ENCODE peak calls at places on chromosomes 6 and 20, in ten cellular contexts. T is prostate gland, X is brain microvascular endothelial cell, R is sigmoid colon, L is Peyer's patch, H is psoas muscle, V is keratinocyte, E is endothelial cell of umbilical vein, K is pancreas, P is fibroblast of lung. O is an unnamed sample.

GRCh38 chr6:104591573-104592334 is 268.0 kb downstream of the HACE1 start:
- DNase-seq in T (no peak), X (no peak), R (no peak), L (no peak), H (no peak), V (no peak), E (peak; percentile 35), K (no peak), P (no peak), O (peak; percentile 80)

GRCh38 chr6:130949553-130949952 is 113.5 kb downstream of the EPB41L2 start:
- DNase-seq in T (no peak), X (no peak), R (no peak), L (no peak), H (no peak), V (no peak), E (no peak), K (no peak), P (no peak), O (no peak)

GRCh38 chr6:52310932-52311331 is 26.4 kb upstream of the MCM3 start:
- DNase-seq in T (no peak), X (no peak), R (no peak), L (no peak), H (no peak), V (no peak), E (no peak), K (no peak), P (no peak), O (no peak)

GRCh38 chr6:31794294-31794865 is 1.2 kb downstream of the VARS1 start:
- DNase-seq in T (no peak), X (peak; percentile 19), R (no peak), L (no peak), H (no peak), V (no peak), E (peak; percentile 35), K (no peak), P (peak; percentile 44), O (peak; percentile 61)

GRCh38 chr6:68059894-68060293 is 575.2 kb upstream of the ADGRB3 start:
- DNase-seq in T (no peak), X (no peak), R (no peak), L (no peak), H (no peak), V (no peak), E (no peak), K (no peak), P (peak; percentile 9), O (peak; percentile 22)

GRCh38 chr20:58696411-58696961 is 3.9 kb downstream of the NPEPL1 start:
- DNase-seq in T (no peak), X (no peak), R (peak; percentile 59), L (no peak), H (no peak), V (no peak), E (no peak), K (peak; percentile 33), P (no peak), O (no peak)

GRCh38 chr20:57264151-57264792 is 2.2 kb downstream of the BMP7 start:
- DNase-seq in T (no peak), X (no peak), R (no peak), L (no peak), H (no peak), V (no peak), E (no peak), K (peak; percentile 64), P (no peak), O (peak; percentile 11)

GRCh38 chr20:46022411-46023147 is 6.4 kb upstream of the SLC12A5 start:
- DNase-seq in T (no peak), X (no peak), R (no peak), L (peak; percentile 74), H (peak; percentile 80), V (no peak), E (no peak), K (peak; percentile 91), P (no peak), O (peak; percentile 26)

GRCh38 chr20:12927489-12927888 is 81.3 kb upstream of the SPTLC3 start:
- DNase-seq in T (no peak), X (peak; percentile 47), R (no peak), L (no peak), H (no peak), V (no peak), E (peak; percentile 23), K (no peak), P (peak; percentile 61), O (peak; percentile 32)

DNA sequence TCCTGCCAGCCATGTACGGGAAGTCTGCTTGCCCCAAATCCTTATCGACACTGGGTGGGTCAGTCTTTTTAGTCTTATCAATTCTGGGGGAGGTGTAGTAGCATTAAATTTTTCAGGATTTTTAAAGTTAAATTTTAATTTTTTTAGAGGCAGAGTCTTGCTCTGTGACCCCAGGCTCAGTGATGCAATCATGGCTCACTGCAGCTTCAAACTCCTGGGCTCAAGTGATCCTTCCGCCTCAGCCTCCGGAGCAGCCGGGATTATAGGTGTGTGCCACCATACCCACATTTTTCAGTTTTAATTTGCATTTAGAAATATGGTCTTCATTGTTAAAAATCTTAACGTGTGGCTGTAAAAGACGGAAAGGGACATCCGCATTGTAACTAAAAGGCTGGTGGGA is 51.9 kb downstream of the BANF2 start:
- DNase-seq in T (no peak), X (no peak), R (no peak), L (no peak), H (no peak), V (no peak), E (no peak), K (no peak), P (no peak), O (no peak)
- TF ChIP-seq CTCF in T (no peak), X (no peak), R (no peak), L (no peak), H (no peak), V (no peak), E (no peak), K (no peak), P (no peak), O (no peak)

DNA sequence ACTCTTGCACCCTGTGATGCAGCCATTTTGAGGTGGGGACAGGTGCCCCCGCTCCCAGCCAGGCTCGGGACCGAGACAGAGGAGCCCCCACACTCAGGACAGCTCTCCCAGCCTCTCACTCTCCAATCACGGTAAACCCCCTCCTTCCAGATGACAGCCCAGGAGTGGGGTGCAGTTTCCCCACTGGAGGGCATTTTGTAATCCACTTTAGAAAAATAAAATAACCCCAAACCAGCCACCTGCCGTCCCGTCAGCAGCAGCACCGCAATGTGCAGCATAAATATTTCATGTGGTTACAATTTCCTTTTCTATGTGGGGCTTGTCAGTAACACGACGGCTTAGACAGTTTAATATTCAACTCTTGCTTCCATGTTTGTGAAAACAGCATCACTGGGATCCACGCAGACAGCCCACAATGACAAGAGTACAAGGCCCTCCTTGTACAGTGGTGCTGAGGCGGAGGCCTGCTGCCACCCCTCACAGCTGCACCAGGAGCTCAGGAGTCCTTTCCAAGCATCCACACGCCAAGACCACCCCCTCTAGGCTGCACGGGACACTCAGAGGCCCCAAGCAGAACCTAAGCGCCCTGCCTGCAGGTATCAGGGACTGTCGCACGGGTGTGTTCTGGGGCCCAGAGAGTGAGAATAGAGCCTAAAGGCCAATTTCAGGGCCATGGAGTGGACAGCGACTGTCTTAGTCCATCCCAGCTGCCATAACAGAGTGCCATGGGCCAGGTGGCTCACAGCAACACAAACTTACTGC is 116.7 kb downstream of the JPH2 start:
- DNase-seq in T (no peak), X (no peak), R (no peak), L (no peak), H (no peak), V (no peak), E (no peak), K (no peak), P (no peak), O (no peak)
- H3K4me3 ChIP-seq in T (no peak overlapping the region), X (no peak overlapping the region), R (no peak overlapping the region), L (no peak overlapping the region), H (no peak overlapping the region), V (no peak overlapping the region), E (no peak overlapping the region), K (no peak overlapping the region), P (no peak overlapping the region), O (no peak overlapping the region)

DNA sequence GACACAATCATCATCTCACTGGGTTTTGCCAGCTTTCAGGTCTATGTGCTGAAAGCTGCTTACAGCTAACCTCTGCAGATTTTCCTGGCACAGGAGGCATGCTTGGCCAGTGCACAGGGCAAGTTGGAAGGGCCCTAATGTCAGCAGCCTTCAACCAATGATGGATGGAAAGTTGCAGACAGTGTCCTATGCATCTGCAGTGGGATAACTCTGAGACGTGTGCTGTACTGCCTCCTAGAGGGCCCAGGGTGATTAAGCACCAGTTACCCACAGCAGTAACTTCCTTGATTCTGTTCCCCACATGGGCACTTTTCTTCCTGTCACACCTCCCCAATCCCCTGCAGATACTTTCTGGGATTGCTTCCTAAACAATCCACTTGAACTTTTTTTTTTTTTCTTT is 38.6 kb downstream of the OVOL2 start:
- DNase-seq in T (no peak), X (peak; percentile 4), R (no peak), L (no peak), H (no peak), V (no peak), E (no peak), K (no peak), P (no peak), O (peak; percentile 71)
- TF ChIP-seq CTCF in T (no peak), X (peak; percentile 60), R (no peak), L (peak; percentile 31), H (no peak), V (peak; percentile 64), E (peak; percentile 16), K (no peak), P (peak; percentile 53), O (peak; percentile 78)

DNA sequence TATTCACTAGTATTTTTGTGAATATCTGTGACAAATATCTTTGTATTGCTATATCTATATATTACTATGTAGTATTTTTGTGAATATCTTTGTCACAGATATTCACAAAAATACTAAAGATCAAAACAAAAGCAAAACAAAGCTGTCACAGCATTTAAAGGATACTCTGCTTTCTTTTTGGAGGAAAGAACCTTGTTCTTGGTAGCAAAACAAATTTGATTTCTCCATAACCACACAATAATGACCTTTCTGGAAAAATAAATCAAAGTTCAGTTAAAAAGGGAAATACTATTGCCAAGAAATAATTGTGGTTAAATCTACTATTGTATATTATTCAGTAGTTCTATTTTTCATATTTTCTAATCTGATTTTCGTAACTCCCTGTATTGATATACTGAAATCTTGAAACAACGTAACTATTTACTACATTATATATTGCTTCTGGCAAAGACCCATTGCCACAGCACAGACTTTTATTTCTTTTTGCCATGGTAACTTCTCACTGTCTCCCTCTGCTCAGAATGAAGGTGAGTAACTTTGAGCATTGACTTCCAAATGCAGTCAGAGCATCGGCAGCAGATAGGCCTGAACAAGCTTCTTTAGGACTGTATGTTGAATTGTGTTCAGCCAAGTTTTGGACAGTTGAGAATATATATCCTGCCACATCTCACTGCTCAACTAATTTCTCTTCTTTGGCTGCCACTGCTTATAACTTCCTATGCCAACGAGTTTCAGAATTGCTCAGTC is 1097.2 kb upstream of the GJE1 start:
- DNase-seq in T (no peak), X (no peak), R (no peak), L (no peak), H (no peak), V (no peak), E (no peak), K (no peak), P (peak; percentile 16), O (no peak)
- H3K4me3 ChIP-seq in T (no peak overlapping the region), X (no peak overlapping the region), R (no peak overlapping the region), L (no peak overlapping the region), H (no peak overlapping the region), V (no peak overlapping the region), E (no peak overlapping the region), K (no peak overlapping the region), P (no peak overlapping the region), O (no peak overlapping the region)

GRCh38 chr6:84243240-84243639 is 15.8 kb upstream of the CEP162 start:
- DNase-seq in T (no peak), X (no peak), R (no peak), L (no peak), H (no peak), V (no peak), E (no peak), K (no peak), P (no peak), O (peak; percentile 50)
- TF ChIP-seq CTCF in T (no peak), X (no peak), R (no peak), L (no peak), H (no peak), V (no peak), E (no peak), K (no peak), P (no peak), O (no peak)